ENCODE peak calls at places on chromosomes 6 and 20, in ten cellular contexts. F, B, O, T, G, H, P, L, E and N are unnamed samples.
A peak's percentile ranks its signal among the peaks of the same experiment; 100 is the strongest.

GRCh38 chr20:24863356-24863755 is 85.7 kb upstream of the CST7 start:
- DNase-seq in T (no peak), H (no peak), P (peak; percentile 55), B (no peak), F (no peak), E (no peak), L (no peak), O (no peak), G (no peak), N (no peak)

GRCh38 chr20:43799150-43799711 is 72.4 kb upstream of the GTSF1L start:
- DNase-seq in G (no peak), T (no peak), P (peak; percentile 37), H (no peak), B (no peak), E (no peak), L (no peak), F (no peak), O (no peak), N (no peak)

GRCh38 chr6:31086788-31087440 is 25.5 kb downstream of the C6orf15 start:
- DNase-seq in F (no peak), L (no peak), T (no peak), P (peak; percentile 84), B (no peak), G (no peak), E (no peak), H (no peak), O (no peak), N (no peak)

GRCh38 chr6:118893882-118894424 is at the start of gene ASF1A:
- DNase-seq in T (peak; percentile 97), G (peak; percentile 98), F (peak; percentile 97), O (peak; percentile 97), E (peak; percentile 93), L (peak; percentile 98), P (peak; percentile 98), B (peak; percentile 96), H (peak; percentile 97), N (peak; percentile 99)

GRCh38 chr6:21752054-21752811 is 158.7 kb downstream of the SOX4 start:
- DNase-seq in H (no peak), P (no peak), E (no peak), G (no peak), F (no peak), O (no peak), T (no peak), L (no peak), B (no peak), N (no peak)

GRCh38 chr6:39760246-39760952 is 31.8 kb upstream of the DAAM2 start:
- DNase-seq in O (no peak), T (no peak), L (no peak), H (no peak), E (no peak), P (no peak), F (no peak), G (no peak), B (no peak), N (no peak)

GRCh38 chr6:127459231-127459641 is at the start of gene KIAA0408:
- DNase-seq in E (no peak), H (peak; percentile 51), O (peak; percentile 62), B (no peak), L (no peak), F (peak; percentile 80), P (peak; percentile 87), T (peak; percentile 67), G (peak; percentile 62), N (peak; percentile 61)

GRCh38 chr6:55617272-55617671 is 38.3 kb upstream of the HMGCLL1 start:
- DNase-seq in P (peak; percentile 56), B (no peak), O (no peak), L (no peak), H (no peak), T (no peak), G (no peak), F (no peak), E (no peak), N (no peak)

GRCh38 chr6:22442826-22443225 is 126.5 kb upstream of the HDGFL1 start:
- DNase-seq in L (no peak), T (no peak), O (no peak), H (no peak), P (peak; percentile 36), F (no peak), E (no peak), G (no peak), B (no peak), N (no peak)

GRCh38 chr6:30684386-30685156 is 1.9 kb downstream of the PPP1R18 start:
- DNase-seq in G (peak; percentile 75), L (no peak), P (peak; percentile 44), T (peak; percentile 42), O (peak; percentile 38), B (no peak), E (no peak), H (peak; percentile 67), F (no peak), N (peak; percentile 86)

DNA sequence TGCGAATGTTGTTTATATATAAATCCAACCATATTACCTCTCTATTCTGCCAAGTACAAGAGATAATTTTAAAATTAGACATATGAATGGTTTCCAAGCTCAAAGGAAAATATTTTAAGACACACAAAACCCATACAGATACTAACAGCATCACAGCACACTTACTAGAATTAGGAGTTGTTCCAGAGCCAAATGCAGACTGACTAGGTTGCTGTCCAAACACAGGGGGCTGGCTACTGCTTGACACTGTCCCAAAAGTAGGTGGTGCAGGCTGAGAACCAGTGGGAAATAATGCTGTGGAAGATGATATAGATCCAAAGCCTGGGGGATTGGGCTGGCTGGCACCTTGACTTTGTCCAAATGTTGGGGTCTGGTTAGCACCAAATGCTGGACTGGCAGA is 24.3 kb downstream of the FAM8A1 start:
- DNase-seq in B (no peak), H (no peak), F (no peak), O (no peak), P (no peak), L (no peak), E (no peak), G (no peak), T (no peak), N (no peak)
- H3K36me3 ChIP-seq in B (peaks cover 5% of the 10 kb centered on the region), H (no peaks in the 10 kb centered on the region), F (no peaks in the 10 kb centered on the region), O (peaks cover 93% of the 10 kb centered on the region), P (peaks cover 31% of the 10 kb centered on the region), L (peaks cover 50% of the 10 kb centered on the region), E (peaks cover 7% of the 10 kb centered on the region), G (peaks cover 27% of the 10 kb centered on the region), T (no peaks in the 10 kb centered on the region), N (peaks cover 76% of the 10 kb centered on the region)

DNA sequence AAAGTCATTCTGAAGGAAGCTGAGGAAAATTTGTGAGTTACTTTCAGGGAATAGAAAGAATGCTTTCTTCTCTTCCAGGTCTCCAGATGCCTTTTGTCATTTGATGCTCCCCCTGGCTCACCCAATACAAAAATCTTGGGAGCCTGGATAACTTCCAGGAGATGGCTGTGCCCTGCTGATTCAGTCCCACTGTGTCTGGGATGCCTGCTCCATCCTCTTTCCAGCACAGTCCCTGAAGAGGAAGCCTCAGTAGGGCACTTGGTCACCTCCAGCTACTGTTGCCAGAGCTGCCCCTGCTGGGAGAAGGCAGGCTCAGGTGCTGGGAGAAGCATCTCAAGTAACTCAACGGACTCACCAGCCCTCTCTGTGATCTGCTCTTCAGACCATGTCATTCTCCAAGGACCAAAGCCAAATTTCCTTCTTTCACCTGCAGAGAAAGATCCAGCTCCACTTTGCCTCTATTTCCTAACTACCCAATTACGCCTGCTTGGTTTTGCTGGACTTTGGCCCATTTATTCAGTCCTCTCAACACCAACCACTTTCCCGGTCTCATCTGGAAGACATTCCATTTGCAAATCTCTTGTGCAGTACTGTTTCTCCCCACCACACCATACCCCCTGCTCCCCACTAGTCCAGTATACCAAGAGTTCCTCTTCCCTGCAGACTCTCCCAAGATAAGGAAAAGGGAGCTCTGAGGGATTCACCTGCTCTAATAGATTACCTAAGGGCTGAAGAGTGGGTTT is 53.3 kb downstream of the SLC23A2 start:
- DNase-seq in T (no peak), P (no peak), H (no peak), O (no peak), F (no peak), E (no peak), B (no peak), L (no peak), G (no peak), N (peak; percentile 32)
- TF ChIP-seq CTCF in T (no peak), P (no peak), H (no peak), O (no peak), F (no peak), E (no peak), B (no peak), L (no peak), G (no peak), N (no peak)

GRCh38 chr6:42790549-42791181 is 8.8 kb downstream of the BICRAL start:
- DNase-seq in F (no peak), L (no peak), E (no peak), G (no peak), P (no peak), O (no peak), H (no peak), T (no peak), B (no peak), N (no peak)
- TF ChIP-seq POLR2A in F (no peak), L (no peak), E (no peak), G (no peak), P (no peak), O (no peak), H (no peak), T (no peak), B (no peak), N (no peak)

DNA sequence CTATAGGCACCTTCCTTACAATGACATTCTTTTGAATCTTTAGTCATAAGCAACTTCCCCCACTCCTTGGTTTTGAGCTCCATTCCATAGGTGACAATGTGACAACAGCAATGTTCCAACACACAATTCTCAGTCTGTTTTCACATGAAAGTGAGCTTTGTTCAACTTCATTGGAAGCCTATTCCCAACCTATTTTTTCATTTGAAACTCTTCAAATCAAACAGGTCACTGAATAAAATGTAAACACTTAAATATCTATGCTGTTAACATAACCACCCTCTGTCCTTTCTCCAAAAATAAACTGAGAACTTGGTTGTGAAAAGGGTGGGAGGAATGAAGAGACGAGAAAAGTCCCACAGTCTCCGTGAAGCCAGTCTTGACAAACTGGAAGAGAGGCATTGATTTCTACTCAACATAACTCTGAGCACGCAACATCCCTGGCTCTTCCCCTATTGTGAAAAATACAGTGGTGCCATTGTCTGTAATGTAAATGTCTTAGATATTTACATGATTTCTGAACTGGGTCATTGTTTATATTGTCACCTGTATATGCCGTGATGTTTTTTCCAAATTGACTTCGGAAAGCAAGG is 343.1 kb downstream of the TFAP2A start:
- DNase-seq in O (no peak), E (no peak), G (no peak), H (no peak), P (no peak), L (no peak), F (no peak), T (no peak), B (no peak), N (no peak)
- H3K36me3 ChIP-seq in O (no peaks in the 10 kb centered on the region), E (no peaks in the 10 kb centered on the region), G (no peaks in the 10 kb centered on the region), H (no peaks in the 10 kb centered on the region), P (no peaks in the 10 kb centered on the region), L (no peaks in the 10 kb centered on the region), F (no peaks in the 10 kb centered on the region), T (no peaks in the 10 kb centered on the region), B (no peaks in the 10 kb centered on the region), N (no peaks in the 10 kb centered on the region)

DNA sequence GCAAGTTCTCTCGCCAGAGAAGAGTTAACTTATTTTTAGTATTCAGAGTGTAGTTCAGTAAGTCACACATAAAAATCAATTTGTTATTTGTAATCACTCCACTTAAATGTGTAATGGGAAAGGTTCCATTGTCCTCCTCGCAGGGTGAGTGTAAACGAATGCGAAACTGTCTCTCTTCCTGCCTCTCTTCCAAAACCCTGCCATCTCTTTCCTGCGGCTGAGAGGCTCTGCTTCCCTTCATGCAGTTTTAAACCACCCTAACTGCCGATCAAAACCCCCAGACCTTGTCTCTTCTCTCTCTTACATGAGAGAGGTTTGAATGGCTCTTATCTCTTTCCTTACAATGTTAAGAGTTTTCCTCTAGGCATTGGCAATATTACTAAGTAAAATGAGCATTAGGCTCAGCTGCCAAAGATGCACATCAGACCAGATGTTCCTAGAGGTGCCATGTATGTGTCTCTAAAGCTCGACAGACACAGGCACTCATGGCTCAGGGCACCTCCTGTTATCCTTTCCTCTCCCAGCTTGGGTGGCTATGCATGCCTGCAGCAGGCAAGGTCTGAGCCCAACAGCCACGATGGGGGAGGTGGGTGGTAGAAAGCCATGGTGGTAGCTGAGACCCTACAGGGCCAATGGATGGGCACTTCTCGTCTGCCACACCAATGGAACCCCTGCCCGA is 91.2 kb downstream of the JARID2 start:
- DNase-seq in L (no peak), H (no peak), O (no peak), G (no peak), E (no peak), F (no peak), P (no peak), T (no peak), B (no peak), N (no peak)
- TF ChIP-seq CTCF in L (no peak), H (no peak), O (no peak), G (no peak), E (no peak), F (no peak), P (no peak), T (no peak), B (no peak), N (no peak)